ENCODE peak calls at places on chromosomes 16 and 17, in seven cellular contexts. B, G, Q, Y, S, T and C are unnamed samples.

GRCh38 chr16:54054237-54054780 is 232.3 kb downstream of the IRX3 start:
- DNase-seq in B (no peak), G (no peak), Q (no peak), Y (no peak), S (no peak), T (no peak), C (no peak)

GRCh38 chr17:39099686-39100293 is 51.6 kb downstream of the PLXDC1 start:
- DNase-seq in B (no peak), G (no peak), Q (no peak), Y (no peak), S (no peak), T (peak; percentile 90), C (no peak)

GRCh38 chr16:9489823-9490467 is 398.5 kb downstream of the HAPSTR1 start:
- DNase-seq in B (no peak), G (peak; percentile 48), Q (no peak), Y (no peak), S (peak; percentile 26), T (no peak), C (no peak)

GRCh38 chr17:37493249-37494027 is 3.7 kb downstream of the DUSP14 start:
- DNase-seq in B (peak; percentile 94), G (no peak), Q (peak; percentile 97), Y (no peak), S (no peak), T (peak; percentile 68), C (peak; percentile 98)

GRCh38 chr16:31181102-31181830 is 1.3 kb downstream of the FUS start:
- DNase-seq in B (no peak), G (no peak), Q (no peak), Y (no peak), S (peak; percentile 29), T (peak; percentile 37), C (no peak)

GRCh38 chr16:83954577-83955016 is 1.6 kb downstream of the OSGIN1 start:
- DNase-seq in B (no peak), G (peak; percentile 84), Q (peak; percentile 86), Y (no peak), S (peak; percentile 58), T (peak; percentile 39), C (no peak)

GRCh38 chr16:77723108-77723514 is 797 bp downstream of the NUDT7 start:
- DNase-seq in B (no peak), G (peak; percentile 19), Q (no peak), Y (peak; percentile 16), S (peak; percentile 14), T (peak; percentile 64), C (no peak)

GRCh38 chr16:15996432-15997109 is 47.2 kb downstream of the ABCC1 start:
- DNase-seq in B (no peak), G (peak; percentile 28), Q (peak; percentile 91), Y (peak; percentile 61), S (peak; percentile 55), T (peak; percentile 92), C (peak; percentile 70)

GRCh38 chr16:54928421-54929089 is 2.1 kb upstream of the IRX5 start:
- DNase-seq in B (no peak), G (peak; percentile 35), Q (peak; percentile 50), Y (no peak), S (peak; percentile 69), T (no peak), C (no peak)

GRCh38 chr16:54233626-54234025 is 53.0 kb downstream of the IRX3 start:
- DNase-seq in B (no peak), G (no peak), Q (no peak), Y (no peak), S (no peak), T (no peak), C (no peak)

GRCh38 chr17:14604920-14605599 is 304.2 kb downstream of the HS3ST3B1 start:
- DNase-seq in B (no peak), G (peak; percentile 13), Q (no peak), Y (no peak), S (no peak), T (no peak), C (no peak)

GRCh38 chr16:78897299-78897698 is 703.2 kb downstream of the MAF start:
- DNase-seq in B (no peak), G (no peak), Q (no peak), Y (no peak), S (no peak), T (no peak), C (no peak)

GRCh38 chr16:72199938-72200337 is 28.0 kb upstream of the PMFBP1 start:
- DNase-seq in B (no peak), G (no peak), Q (no peak), Y (no peak), S (no peak), T (no peak), C (no peak)

GRCh38 chr17:42010898-42011516 is 6.2 kb downstream of the DNAJC7 start:
- DNase-seq in B (no peak), G (no peak), Q (no peak), Y (no peak), S (no peak), T (peak; percentile 52), C (no peak)

GRCh38 chr17:61402978-61403845 is 3.6 kb downstream of the TBX2 start:
- DNase-seq in B (no peak), G (no peak), Q (no peak), Y (no peak), S (no peak), T (peak; percentile 33), C (no peak)

GRCh38 chr16:29820730-29821662 is 734 bp downstream of the MVP start:
- DNase-seq in B (no peak), G (peak; percentile 80), Q (peak; percentile 57), Y (no peak), S (peak; percentile 81), T (no peak), C (no peak)

GRCh38 chr17:27807567-27808470 is 7.5 kb upstream of the NOS2 start:
- DNase-seq in B (no peak), G (peak; percentile 37), Q (no peak), Y (no peak), S (peak; percentile 20), T (no peak), C (no peak)

GRCh38 chr16:54164789-54165173 is 121.8 kb downstream of the IRX3 start:
- DNase-seq in B (no peak), G (no peak), Q (no peak), Y (no peak), S (no peak), T (no peak), C (no peak)

GRCh38 chr16:24845726-24846547 is at the start of gene SLC5A11:
- DNase-seq in B (no peak), G (no peak), Q (no peak), Y (no peak), S (no peak), T (no peak), C (no peak)

DNA sequence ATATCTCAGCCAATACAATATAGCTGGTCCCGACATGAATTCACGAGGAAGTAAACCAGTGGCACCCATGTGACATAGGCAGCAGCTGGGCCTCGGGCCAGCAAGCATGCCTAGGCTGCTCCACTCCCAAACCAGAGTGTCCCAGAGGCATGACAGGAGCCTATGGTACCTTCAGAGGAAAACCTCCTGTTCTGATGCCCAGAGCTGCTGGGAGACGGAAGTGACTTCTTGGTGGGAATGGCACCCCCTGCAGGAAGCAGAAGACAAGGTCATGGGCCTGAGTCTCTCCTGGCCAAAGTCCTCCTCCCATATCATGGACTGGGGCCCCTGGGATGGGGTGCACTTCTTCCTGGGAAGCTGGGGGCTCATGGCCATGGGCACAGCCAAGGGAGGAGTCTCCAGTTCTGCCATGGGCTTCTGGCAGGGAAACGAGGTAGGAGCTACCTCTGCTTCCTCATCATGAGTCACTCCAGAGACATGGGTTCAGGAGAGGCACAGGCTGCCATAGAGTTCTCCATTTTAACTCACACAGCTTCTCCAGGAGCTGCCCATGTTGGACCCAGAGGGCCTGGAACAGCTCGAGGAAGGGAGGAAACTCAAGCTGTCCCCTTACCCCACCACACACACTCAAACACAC is 13.4 kb downstream of the FBF1 start:
- DNase-seq in B (no peak), G (no peak), Q (no peak), Y (no peak), S (peak; percentile 13), T (no peak), C (no peak)
- TF ChIP-seq CTCF in B (peak; percentile 20), G (no peak), Q (no peak), Y (peak; percentile 30), S (no peak), T (peak; percentile 38), C (peak; percentile 30)

GRCh38 chr17:7632492-7632894 is 2.6 kb downstream of the SHBG start:
- DNase-seq in B (no peak), G (peak; percentile 34), Q (no peak), Y (peak; percentile 24), S (peak; percentile 25), T (peak; percentile 76), C (no peak)
- TF ChIP-seq CTCF in B (peak; percentile 58), G (peak; percentile 40), Q (peak; percentile 54), Y (peak; percentile 53), S (peak; percentile 43), T (peak; percentile 64), C (peak; percentile 67)

DNA sequence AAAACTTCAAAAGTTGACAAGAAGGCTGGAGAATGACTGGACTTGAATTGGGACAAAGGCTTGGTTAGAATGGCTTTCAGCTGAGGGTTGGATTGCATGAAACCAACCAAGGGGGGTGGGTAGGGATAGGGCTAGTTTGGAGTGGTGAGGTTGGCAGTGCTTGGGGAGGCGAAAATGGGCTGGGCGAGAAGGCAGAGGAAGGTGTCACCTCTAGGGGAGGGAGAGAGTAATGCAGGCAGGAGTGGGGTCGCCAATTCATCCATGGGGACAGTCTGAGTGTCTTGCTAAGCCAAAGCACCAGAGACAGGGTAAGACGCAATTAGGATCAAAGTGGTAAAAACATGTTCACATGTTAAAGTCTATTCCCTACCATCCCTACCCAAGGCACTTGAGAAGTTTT is 6.2 kb upstream of the DNAH2 start:
- DNase-seq in B (no peak), G (no peak), Q (no peak), Y (no peak), S (no peak), T (no peak), C (no peak)
- TF ChIP-seq CTCF in B (no peak), G (no peak), Q (peak; percentile 13), Y (no peak), S (no peak), T (peak; percentile 29), C (peak; percentile 13)

GRCh38 chr16:14202697-14203096 is 131.6 kb downstream of the MRTFB start:
- DNase-seq in B (no peak), G (no peak), Q (no peak), Y (no peak), S (no peak), T (peak; percentile 14), C (no peak)
- TF ChIP-seq CTCF in B (no peak), G (peak; percentile 15), Q (peak; percentile 49), Y (peak; percentile 13), S (peak; percentile 25), T (peak; percentile 36), C (peak; percentile 29)

GRCh38 chr17:4362141-4362540 is 4.3 kb downstream of the UBE2G1 start:
- DNase-seq in B (no peak), G (no peak), Q (no peak), Y (no peak), S (no peak), T (peak; percentile 19), C (no peak)
- TF ChIP-seq CTCF in B (no peak), G (no peak), Q (no peak), Y (no peak), S (no peak), T (peak; percentile 9), C (no peak)